ENCODE peak calls at places on chromosome 3, in five cellular contexts. B is D341Med, H is H54, V is HFF-Myc, O is SK-N-SH. F is an unnamed sample.
A peak's percentile ranks its signal among the peaks of the same experiment; 100 is the strongest.

GRCh38 chr3:58047806-58048205 is 39.6 kb downstream of the FLNB start:
- DNase-seq in B (no peak), H (no peak), V (peak; percentile 82), O (no peak), F (no peak)

GRCh38 chr3:194685050-194685722 is 497 bp upstream of the FAM43A start:
- DNase-seq in B (no peak), H (peak; percentile 40), V (no peak), O (no peak), F (no peak)

GRCh38 chr3:150094150-150094932 is 123.6 kb upstream of the PFN2 start:
- DNase-seq in B (no peak), H (no peak), V (no peak), O (no peak), F (no peak)

GRCh38 chr3:187011915-187012314 is 81.6 kb downstream of the ST6GAL1 start:
- DNase-seq in B (no peak), H (no peak), V (no peak), O (no peak), F (no peak)

GRCh38 chr3:124851136-124851535 is 36.0 kb downstream of the ITGB5 start:
- DNase-seq in B (no peak), H (no peak), V (no peak), O (no peak), F (no peak)

GRCh38 chr3:34146596-34146995 is 348.2 kb downstream of the PDCD6IP start:
- DNase-seq in B (no peak), H (no peak), V (no peak), O (no peak), F (no peak)

GRCh38 chr3:144350125-144350524 is 378.5 kb downstream of the DIPK2A start:
- DNase-seq in B (no peak), H (no peak), V (no peak), O (no peak), F (no peak)

GRCh38 chr3:158434412-158435038 is 136.5 kb upstream of the MLF1 start:
- DNase-seq in B (peak; percentile 50), H (no peak), V (peak; percentile 52), O (peak; percentile 17), F (peak; percentile 63)

GRCh38 chr3:194275721-194276120 is 75.4 kb downstream of the CPN2 start:
- DNase-seq in B (no peak), H (no peak), V (no peak), O (no peak), F (no peak)

GRCh38 chr3:1082024-1082633 is 10.7 kb upstream of the CNTN6 start:
- DNase-seq in B (peak; percentile 24), H (peak; percentile 3), V (no peak), O (peak; percentile 33), F (no peak)

GRCh38 chr3:188683032-188683491 is 488.7 kb upstream of the TPRG1 start:
- DNase-seq in B (no peak), H (peak; percentile 34), V (no peak), O (no peak), F (peak; percentile 43)

GRCh38 chr3:106294121-106294520 is 425.3 kb upstream of the CBLB start:
- DNase-seq in B (no peak), H (no peak), V (no peak), O (no peak), F (no peak)

GRCh38 chr3:151491525-151491924 is 30.7 kb upstream of the IGSF10 start:
- DNase-seq in B (no peak), H (no peak), V (no peak), O (no peak), F (no peak)

GRCh38 chr3:16849240-16849639 is 35.5 kb upstream of the PLCL2 start:
- DNase-seq in B (no peak), H (no peak), V (no peak), O (no peak), F (no peak)

GRCh38 chr3:122169911-122170310 is 13.6 kb upstream of the CASR start:
- DNase-seq in B (no peak), H (no peak), V (no peak), O (no peak), F (no peak)

GRCh38 chr3:9422712-9423424 is 25.5 kb downstream of the SETD5 start:
- DNase-seq in B (peak; percentile 72), H (peak; percentile 36), V (peak; percentile 95), O (peak; percentile 74), F (peak; percentile 85)

GRCh38 chr3:190847423-190847822 is 15.1 kb downstream of the GMNC start:
- DNase-seq in B (no peak), H (no peak), V (no peak), O (no peak), F (no peak)

GRCh38 chr3:168205451-168205850 is 109.7 kb upstream of the GOLIM4 start:
- DNase-seq in B (no peak), H (no peak), V (no peak), O (no peak), F (no peak)

GRCh38 chr3:20904674-20905073 is 718.7 kb upstream of the SGO1 start:
- DNase-seq in B (no peak), H (no peak), V (no peak), O (no peak), F (no peak)